ENCODE peak calls at places on chromosome 7, in six cellular contexts. B is CD4-positive, alpha-beta memory T cell; E is A549; Q is CD8-positive, alpha-beta memory T cell; G is colonic mucosa; J is gastrocnemius medialis. P is an unnamed sample.

GRCh38 chr7:111953611-111954010 is 252.6 kb downstream of the DOCK4 start:
- DNase-seq in B (no peak), E (peak; percentile 62), Q (no peak), G (no peak), J (no peak), P (no peak)

GRCh38 chr7:151115121-151115835 is 29.0 kb downstream of the AGAP3 start:
- DNase-seq in B (peak; percentile 22), E (no peak), Q (no peak), G (no peak), J (no peak), P (no peak)

GRCh38 chr7:151764056-151764920 is 112.6 kb downstream of the PRKAG2 start:
- DNase-seq in B (no peak), E (no peak), Q (no peak), G (no peak), J (no peak), P (no peak)

GRCh38 chr7:142866361-142867096 is 11.7 kb downstream of the EPHB6 start:
- DNase-seq in B (no peak), E (peak; percentile 32), Q (no peak), G (peak; percentile 45), J (no peak), P (no peak)

GRCh38 chr7:18685961-18686360 is 190.4 kb downstream of the HDAC9 start:
- DNase-seq in B (no peak), E (no peak), Q (no peak), G (no peak), J (no peak), P (no peak)

GRCh38 chr7:55019691-55020480 is 1.1 kb downstream of the EGFR start:
- DNase-seq in B (no peak), E (no peak), Q (no peak), G (peak; percentile 54), J (no peak), P (peak; percentile 33)

GRCh38 chr7:73718438-73718881 is 1.0 kb downstream of the STX1A start:
- DNase-seq in B (peak; percentile 66), E (no peak), Q (no peak), G (no peak), J (no peak), P (no peak)

GRCh38 chr7:7122033-7122478 is 60.3 kb upstream of the C1GALT1 start:
- DNase-seq in B (no peak), E (no peak), Q (no peak), G (no peak), J (no peak), P (no peak)

GRCh38 chr7:138645284-138645683 is 55.9 kb downstream of the SVOPL start:
- DNase-seq in B (no peak), E (peak; percentile 19), Q (no peak), G (no peak), J (no peak), P (no peak)

GRCh38 chr7:113143486-113144257 is 25.3 kb upstream of the SMIM30 start:
- DNase-seq in B (no peak), E (no peak), Q (no peak), G (no peak), J (no peak), P (no peak)

GRCh38 chr7:604038-604883 is 84.6 kb upstream of the PDGFA start:
- DNase-seq in B (peak; percentile 97), E (no peak), Q (peak; percentile 87), G (peak; percentile 71), J (peak; percentile 68), P (peak; percentile 64)

GRCh38 chr7:181738-182137 is 10.6 kb upstream of the FAM20C start:
- DNase-seq in B (no peak), E (no peak), Q (no peak), G (no peak), J (no peak), P (no peak)

GRCh38 chr7:155848691-155849690 is 36.7 kb upstream of the SHH start:
- DNase-seq in B (no peak), E (no peak), Q (no peak), G (peak; percentile 44), J (no peak), P (no peak)

GRCh38 chr7:49398730-49399129 is 374.7 kb upstream of the VWC2 start:
- DNase-seq in B (no peak), E (no peak), Q (no peak), G (no peak), J (no peak), P (no peak)

GRCh38 chr7:88278881-88279280 is 27.8 kb downstream of the STEAP4 start:
- DNase-seq in B (no peak), E (no peak), Q (no peak), G (no peak), J (no peak), P (no peak)

GRCh38 chr7:28811990-28812389 is 146.1 kb downstream of the TRIL start:
- DNase-seq in B (no peak), E (no peak), Q (no peak), G (no peak), J (no peak), P (no peak)

GRCh38 chr7:68269410-68269809 is 1272.8 kb downstream of the TYW1 start:
- DNase-seq in B (no peak), E (peak; percentile 67), Q (no peak), G (no peak), J (no peak), P (no peak)

GRCh38 chr7:101633516-101633915 is 4.4 kb upstream of the MYL10 start:
- DNase-seq in B (no peak), E (no peak), Q (no peak), G (no peak), J (peak; percentile 67), P (no peak)

GRCh38 chr7:95718556-95719410 is 53.6 kb upstream of the DYNC1I1 start:
- DNase-seq in B (no peak), E (peak; percentile 30), Q (no peak), G (no peak), J (no peak), P (peak; percentile 16)

GRCh38 chr7:33579561-33579960 is 325.8 kb upstream of the BMPER start:
- DNase-seq in B (no peak), E (no peak), Q (no peak), G (no peak), J (no peak), P (no peak)

GRCh38 chr7:32079530-32079929 is 9.3 kb upstream of the PDE1C start:
- DNase-seq in B (no peak), E (no peak), Q (no peak), G (no peak), J (no peak), P (no peak)

DNA sequence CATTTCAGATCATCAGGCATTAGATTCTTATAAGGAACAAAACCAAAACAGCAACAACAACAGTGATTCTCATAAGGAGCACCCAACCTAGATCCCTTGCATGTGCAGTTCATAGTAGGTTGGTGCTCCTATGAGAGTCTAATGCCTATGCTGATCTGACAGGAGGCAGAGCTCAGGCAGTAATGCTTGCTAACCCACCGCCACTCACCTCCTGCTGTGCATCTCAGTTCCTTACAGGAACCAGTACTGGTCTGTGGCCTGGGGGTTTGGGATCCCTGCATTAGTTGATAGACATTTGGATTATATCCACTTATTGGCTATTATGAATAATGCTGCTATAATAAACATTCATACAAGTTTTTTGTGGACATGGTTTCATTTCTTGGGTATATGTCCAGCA is 14.0 kb downstream of the MKLN1 start:
- DNase-seq in B (no peak), E (no peak), Q (no peak), G (no peak), J (no peak), P (no peak)
- H3K27ac ChIP-seq in B (no peak overlapping the region), E (no peak overlapping the region), Q (no peak overlapping the region), G (no peak overlapping the region), J (no peak overlapping the region), P (no peak overlapping the region)

DNA sequence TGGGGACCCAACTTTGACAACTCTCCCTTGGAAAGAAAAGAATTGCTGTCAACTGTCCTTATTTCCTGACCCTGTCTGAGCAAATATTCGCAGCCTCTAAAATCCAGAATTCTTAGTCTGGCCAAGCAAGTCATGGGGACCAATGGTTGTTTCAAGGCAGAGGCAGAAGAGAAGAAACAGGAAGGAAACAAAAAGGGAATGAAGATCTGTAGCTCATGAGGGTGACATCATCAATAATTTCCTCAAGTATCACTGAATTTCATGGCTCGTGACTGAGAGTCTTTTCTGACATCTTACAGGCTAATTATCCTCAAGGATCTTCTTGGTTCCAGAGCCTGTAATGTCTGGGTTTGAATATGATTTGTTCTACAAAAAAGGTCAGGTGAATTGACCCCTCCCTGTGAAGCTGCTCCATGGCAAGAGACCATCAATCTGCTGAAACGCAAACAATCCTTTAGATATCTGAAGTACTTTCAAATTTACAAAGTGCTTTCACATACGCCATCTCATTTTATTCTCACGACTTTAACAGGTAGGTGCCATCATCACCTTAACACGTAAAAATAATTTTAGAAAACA is 5.8 kb downstream of the CDK6 start:
- DNase-seq in B (no peak), E (no peak), Q (no peak), G (no peak), J (no peak), P (no peak)
- H3K4me3 ChIP-seq in B (no peak overlapping the region), E (peak overlapping the region; percentile 80), Q (peak overlapping the region; percentile 3), G (peak overlapping the region; percentile 77), J (no peak overlapping the region), P (peak overlapping the region; percentile 69)

GRCh38 chr7:23346316-23346715 is 47.2 kb downstream of the MALSU1 start:
- DNase-seq in B (no peak), E (no peak), Q (no peak), G (no peak), J (no peak), P (no peak)

GRCh38 chr7:23349484-23350157 is 50.5 kb downstream of the MALSU1 start:
- DNase-seq in B (no peak), E (no peak), Q (no peak), G (no peak), J (no peak), P (no peak)

GRCh38 chr7:23347007-23347681 is 48.0 kb downstream of the MALSU1 start:
- DNase-seq in B (no peak), E (no peak), Q (no peak), G (no peak), J (no peak), P (peak; percentile 57)

GRCh38 chr7:23350466-23350865 is 51.3 kb downstream of the MALSU1 start:
- DNase-seq in B (no peak), E (no peak), Q (no peak), G (no peak), J (no peak), P (no peak)

GRCh38 chr7:23347682-23348180 is 48.6 kb downstream of the MALSU1 start:
- DNase-seq in B (no peak), E (peak; percentile 60), Q (no peak), G (no peak), J (no peak), P (peak; percentile 62)
- H3K4me1 ChIP-seq in B (peaks cover 14% of the 10 kb centered on the region), E (peaks cover 40% of the 10 kb centered on the region), Q (peaks cover 8% of the 10 kb centered on the region), G (no peaks in the 10 kb centered on the region), J (no peaks in the 10 kb centered on the region), P (peaks cover 65% of the 10 kb centered on the region)

GRCh38 chr7:103343332-103343731 is 1.2 kb downstream of the DNAJC2 start:
- DNase-seq in B (no peak), E (no peak), Q (no peak), G (no peak), J (no peak), P (no peak)
- H3K27ac ChIP-seq in B (peak overlapping the region; percentile 82), E (peak overlapping the region; percentile 99), Q (peak overlapping the region; percentile 95), G (no peak overlapping the region), J (peak overlapping the region; percentile 85), P (no peak overlapping the region)

P was measured in SJSA1.